ENCODE peak calls at places on chromosomes 13 and 19, in eight cellular contexts. Q is activated T-cell treated with anti-CD3 and anti-CD28 coated beads, Interleukin-2, amount 50 U/mL, for 72 hours; F is ascending aorta; C is A549; U is sigmoid colon; H is glutamatergic neuron; D is activated CD4-positive, alpha-beta memory T cell treated with anti-CD3 and anti-CD28 coated beads, Interleukin-2, amount 10 ng/mL, durations not matched to agents 7 days and 5 days; B is stimulated activated CD4-positive, alpha-beta T cell treated with anti-CD3 and anti-CD28 coated beads, Interleukin-15, amount 100 ng/mL, for 1 hour. S is an unnamed sample.

GRCh38 chr19:58479736-58480480 is 3.8 kb downstream of the ZNF446 start:
- DNase-seq in Q (no peak), F (no peak), C (no peak), U (no peak), H (no peak), D (no peak), B (no peak), S (no peak)

GRCh38 chr13:50574731-50575130 is 268.8 kb downstream of the DLEU7 start:
- DNase-seq in Q (no peak), F (no peak), C (no peak), U (no peak), H (no peak), D (no peak), B (no peak), S (no peak)

GRCh38 chr19:53509845-53510244 is 28.1 kb upstream of the ZNF331 start:
- DNase-seq in Q (no peak), F (no peak), C (no peak), U (no peak), H (no peak), D (no peak), B (no peak), S (no peak)

GRCh38 chr13:72062566-72062965 is 195.6 kb upstream of the DACH1 start:
- DNase-seq in Q (no peak), F (no peak), C (no peak), U (no peak), H (no peak), D (peak), B (no peak), S (no peak)

GRCh38 chr13:85334187-85334586 is 465.0 kb downstream of the SLITRK6 start:
- DNase-seq in Q (no peak), F (no peak), C (no peak), U (no peak), H (no peak), D (no peak), B (no peak), S (no peak)

GRCh38 chr19:17496337-17496997 is 15.0 kb upstream of the PGLS start:
- DNase-seq in Q (peak), F (no peak), C (peak), U (peak), H (peak), D (peak), B (peak), S (no peak)

GRCh38 chr19:44951179-44952159 is 3.7 kb upstream of the CLPTM1 start:
- DNase-seq in Q (peak), F (no peak), C (peak), U (peak), H (peak), D (peak), B (peak), S (no peak)

GRCh38 chr19:45245826-45246225 is 619 bp upstream of the EXOC3L2 start:
- DNase-seq in Q (no peak), F (no peak), C (no peak), U (no peak), H (no peak), D (no peak), B (no peak), S (no peak)

GRCh38 chr19:51689751-51690358 is 3.3 kb upstream of the SPACA6 start:
- DNase-seq in Q (no peak), F (no peak), C (peak), U (peak), H (peak), D (no peak), B (no peak), S (no peak)

GRCh38 chr19:46697142-46697960 is 19.6 kb downstream of the PRKD2 start:
- DNase-seq in Q (no peak), F (no peak), C (peak), U (peak), H (peak), D (peak), B (no peak), S (no peak)

GRCh38 chr19:43634516-43634876 is 5.2 kb downstream of the CADM4 start:
- DNase-seq in Q (no peak), F (no peak), C (no peak), U (no peak), H (no peak), D (no peak), B (no peak), S (no peak)

GRCh38 chr13:29733069-29733700 is 117.2 kb downstream of the UBL3 start:
- DNase-seq in Q (no peak), F (no peak), C (no peak), U (no peak), H (no peak), D (no peak), B (no peak), S (no peak)

GRCh38 chr19:43674630-43674982 is 4.6 kb upstream of the PLAUR start:
- DNase-seq in Q (no peak), F (no peak), C (no peak), U (no peak), H (no peak), D (no peak), B (no peak), S (no peak)

GRCh38 chr13:25654332-25654731 is 282.6 kb downstream of the ATP8A2 start:
- DNase-seq in Q (no peak), F (no peak), C (no peak), U (no peak), H (no peak), D (no peak), B (no peak), S (no peak)

GRCh38 chr13:79455331-79455730 is 25.6 kb upstream of the NDFIP2 start:
- DNase-seq in Q (no peak), F (no peak), C (no peak), U (no peak), H (no peak), D (no peak), B (no peak), S (no peak)

GRCh38 chr13:44273991-44274810 is 99.4 kb upstream of the SERP2 start:
- DNase-seq in Q (peak), F (no peak), C (no peak), U (no peak), H (no peak), D (peak), B (no peak), S (no peak)

GRCh38 chr19:30516586-30516985 is 144.4 kb downstream of the ZNF536 start:
- DNase-seq in Q (no peak), F (no peak), C (no peak), U (no peak), H (no peak), D (no peak), B (no peak), S (no peak)

GRCh38 chr13:28059214-28059613 is 41.2 kb downstream of the FLT3 start:
- DNase-seq in Q (peak), F (no peak), C (peak), U (no peak), H (peak), D (peak), B (no peak), S (no peak)

GRCh38 chr13:107210216-107211010 is 642.5 kb upstream of the ARGLU1 start:
- DNase-seq in Q (no peak), F (no peak), C (no peak), U (no peak), H (no peak), D (no peak), B (no peak), S (no peak)

GRCh38 chr19:13012390-13012689 is 17.1 kb downstream of the NFIX start:
- DNase-seq in Q (no peak), F (no peak), C (no peak), U (no peak), H (no peak), D (no peak), B (no peak), S (no peak)

GRCh38 chr13:35988648-35989081 is 142.5 kb downstream of the DCLK1 start:
- DNase-seq in Q (no peak), F (no peak), C (no peak), U (no peak), H (no peak), D (no peak), B (no peak), S (no peak)

GRCh38 chr19:40416918-40417713 is 3.9 kb upstream of the PRX start:
- DNase-seq in Q (no peak), F (no peak), C (no peak), U (peak), H (no peak), D (peak), B (no peak), S (peak)

GRCh38 chr13:83386609-83387008 is 495.7 kb downstream of the SLITRK1 start:
- DNase-seq in Q (no peak), F (no peak), C (no peak), U (no peak), H (no peak), D (no peak), B (no peak), S (no peak)

GRCh38 chr19:55454787-55455243 is 6.6 kb downstream of the ISOC2 start:
- DNase-seq in Q (peak), F (no peak), C (peak), U (no peak), H (peak), D (peak), B (no peak), S (no peak)

GRCh38 chr19:8340341-8341096 is 2.5 kb downstream of the KANK3 start:
- DNase-seq in Q (no peak), F (no peak), C (no peak), U (peak), H (no peak), D (no peak), B (no peak), S (no peak)

GRCh38 chr19:51421229-51422052 is 4.0 kb upstream of the SIGLEC10 start:
- DNase-seq in Q (no peak), F (no peak), C (no peak), U (no peak), H (no peak), D (no peak), B (no peak), S (no peak)

GRCh38 chr13:50075619-50076097 is 60.4 kb downstream of the KCNRG start:
- DNase-seq in Q (no peak), F (no peak), C (no peak), U (no peak), H (no peak), D (no peak), B (no peak), S (no peak)

GRCh38 chr13:75145926-75146325 is 336.0 kb downstream of the TBC1D4 start:
- DNase-seq in Q (no peak), F (no peak), C (no peak), U (no peak), H (no peak), D (no peak), B (no peak), S (no peak)

GRCh38 chr13:34129422-34129821 is 311.5 kb downstream of the RFC3 start:
- DNase-seq in Q (no peak), F (no peak), C (no peak), U (no peak), H (no peak), D (no peak), B (no peak), S (no peak)

GRCh38 chr13:48775285-48775684 is 121.6 kb downstream of the CYSLTR2 start:
- DNase-seq in Q (no peak), F (no peak), C (no peak), U (no peak), H (no peak), D (no peak), B (no peak), S (peak)

GRCh38 chr13:41590122-41590521 is 132.8 kb downstream of the RGCC start:
- DNase-seq in Q (no peak), F (no peak), C (no peak), U (no peak), H (no peak), D (no peak), B (no peak), S (no peak)

GRCh38 chr13:76470991-76471390 is 415.2 kb downstream of the KCTD12 start:
- DNase-seq in Q (no peak), F (no peak), C (no peak), U (no peak), H (no peak), D (no peak), B (no peak), S (no peak)

GRCh38 chr19:45772130-45772880 is 3.3 kb upstream of the SIX5 start:
- DNase-seq in Q (no peak), F (no peak), C (no peak), U (peak), H (no peak), D (no peak), B (no peak), S (no peak)